ENCODE peak calls at places on chromosomes 4 and X, in seven cellular contexts. C, A, Q, O, J, S and I are unnamed samples.

GRCh38 chr4:185209031-185209851 is at the start of gene SNX25:
- DNase-seq in C (peak; percentile 82), A (peak; percentile 90), Q (peak; percentile 96), O (peak; percentile 95), J (peak; percentile 82), S (peak; percentile 80), I (peak; percentile 89)

GRCh38 chr4:56655627-56656345 is 25.3 kb downstream of the HOPX start:
- DNase-seq in C (no peak), A (peak; percentile 18), Q (peak; percentile 40), O (no peak), J (peak; percentile 46), S (no peak), I (no peak)

GRCh38 chr4:7384929-7385890 is 49.5 kb downstream of the PSAPL1 start:
- DNase-seq in C (no peak), A (no peak), Q (no peak), O (peak; percentile 31), J (no peak), S (no peak), I (peak; percentile 19)

GRCh38 chr4:85221606-85222005 is 253.3 kb upstream of the ARHGAP24 start:
- DNase-seq in C (no peak), A (no peak), Q (no peak), O (no peak), J (no peak), S (no peak), I (no peak)

GRCh38 chrX:120336899-120337298 is 25.0 kb upstream of the ATP1B4 start:
- DNase-seq in C (no peak), A (no peak), Q (no peak), O (no peak), J (no peak), S (no peak), I (no peak)

GRCh38 chrX:40644821-40645358 is 2.5 kb downstream of the CXorf38 start:
- DNase-seq in C (peak; percentile 73), A (peak; percentile 25), Q (no peak), O (no peak), J (peak; percentile 71), S (peak; percentile 72), I (no peak)

GRCh38 chr4:48138936-48139335 is 4.9 kb upstream of the TXK start:
- DNase-seq in C (no peak), A (no peak), Q (no peak), O (no peak), J (no peak), S (no peak), I (no peak)

GRCh38 chr4:112515278-112516075 is 503 bp downstream of the NEUROG2 start:
- DNase-seq in C (peak; percentile 40), A (no peak), Q (peak; percentile 68), O (peak; percentile 81), J (peak; percentile 40), S (peak; percentile 18), I (peak; percentile 63)

GRCh38 chrX:16848541-16848940 is 21.6 kb downstream of the RBBP7 start:
- DNase-seq in C (no peak), A (no peak), Q (no peak), O (no peak), J (no peak), S (no peak), I (no peak)

GRCh38 chr4:66034671-66035070 is 364.4 kb upstream of the EPHA5 start:
- DNase-seq in C (no peak), A (no peak), Q (no peak), O (no peak), J (no peak), S (no peak), I (no peak)

GRCh38 chr4:184275766-184276165 is 58.1 kb upstream of the ENPP6 start:
- DNase-seq in C (no peak), A (no peak), Q (no peak), O (no peak), J (no peak), S (no peak), I (peak; percentile 8)

GRCh38 chr4:94561249-94562024 is 109.7 kb downstream of the PDLIM5 start:
- DNase-seq in C (peak; percentile 64), A (no peak), Q (no peak), O (no peak), J (peak; percentile 90), S (peak; percentile 54), I (no peak)

GRCh38 chr4:158534727-158535126 is 13.0 kb downstream of the RXFP1 start:
- DNase-seq in C (no peak), A (no peak), Q (no peak), O (no peak), J (no peak), S (no peak), I (no peak)

GRCh38 chr4:141099326-141099725 is 33.9 kb downstream of the RNF150 start:
- DNase-seq in C (no peak), A (no peak), Q (no peak), O (no peak), J (no peak), S (no peak), I (no peak)

GRCh38 chr4:2142630-2143427 is 83.7 kb downstream of the NAT8L start:
- DNase-seq in C (peak; percentile 74), A (no peak), Q (no peak), O (no peak), J (no peak), S (peak; percentile 15), I (no peak)

GRCh38 chr4:94406668-94407437 is 44.9 kb upstream of the PDLIM5 start:
- DNase-seq in C (peak; percentile 94), A (peak; percentile 43), Q (peak; percentile 84), O (peak; percentile 80), J (peak; percentile 86), S (peak; percentile 85), I (peak; percentile 51)

GRCh38 chrX:153909024-153909979 is 4.8 kb downstream of the AVPR2 start:
- DNase-seq in C (no peak), A (peak; percentile 32), Q (peak; percentile 66), O (peak; percentile 81), J (no peak), S (no peak), I (peak; percentile 62)

DNA sequence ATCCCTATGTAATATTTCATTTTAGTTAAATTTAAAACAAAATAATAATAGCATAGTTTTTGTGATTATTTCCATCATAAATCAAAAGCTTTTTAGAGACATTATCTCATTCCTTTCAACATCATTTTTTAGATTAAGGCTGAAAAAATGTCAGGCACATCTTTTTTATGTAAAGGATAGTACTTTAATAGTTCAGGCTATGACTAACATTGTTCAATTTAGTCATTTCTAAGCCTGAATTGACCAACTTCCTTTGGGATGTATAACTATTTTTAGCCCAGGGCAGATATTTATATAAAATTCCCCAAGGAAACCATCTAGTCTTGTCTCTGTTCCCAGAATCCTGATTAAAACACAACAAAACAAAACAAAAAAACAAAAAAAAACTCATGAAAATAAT is 145.6 kb upstream of the PCDH18 start:
- DNase-seq in C (peak; percentile 69), A (no peak), Q (no peak), O (no peak), J (no peak), S (peak; percentile 58), I (no peak)
- H3K9me3 ChIP-seq in C (no peaks in the 10 kb centered on the region), A (peaks cover 5% of the 10 kb centered on the region), Q (no peaks in the 10 kb centered on the region), O (peaks cover 7% of the 10 kb centered on the region), J (no peaks in the 10 kb centered on the region), S (no peaks in the 10 kb centered on the region), I (no peaks in the 10 kb centered on the region)

GRCh38 chr4:68342139-68342538 is 7.8 kb downstream of the YTHDC1 start:
- DNase-seq in C (peak; percentile 70), A (no peak), Q (peak; percentile 5), O (no peak), J (peak; percentile 37), S (peak; percentile 30), I (no peak)

GRCh38 chr4:68347845-68348244 is 2.0 kb downstream of the YTHDC1 start:
- DNase-seq in C (no peak), A (no peak), Q (no peak), O (no peak), J (peak; percentile 14), S (no peak), I (no peak)

GRCh38 chr4:68344785-68345184 is 5.1 kb downstream of the YTHDC1 start:
- DNase-seq in C (no peak), A (no peak), Q (no peak), O (no peak), J (no peak), S (no peak), I (no peak)

GRCh38 chr4:68346461-68346860 is 3.4 kb downstream of the YTHDC1 start:
- DNase-seq in C (no peak), A (no peak), Q (no peak), O (no peak), J (no peak), S (peak; percentile 95), I (no peak)

DNA sequence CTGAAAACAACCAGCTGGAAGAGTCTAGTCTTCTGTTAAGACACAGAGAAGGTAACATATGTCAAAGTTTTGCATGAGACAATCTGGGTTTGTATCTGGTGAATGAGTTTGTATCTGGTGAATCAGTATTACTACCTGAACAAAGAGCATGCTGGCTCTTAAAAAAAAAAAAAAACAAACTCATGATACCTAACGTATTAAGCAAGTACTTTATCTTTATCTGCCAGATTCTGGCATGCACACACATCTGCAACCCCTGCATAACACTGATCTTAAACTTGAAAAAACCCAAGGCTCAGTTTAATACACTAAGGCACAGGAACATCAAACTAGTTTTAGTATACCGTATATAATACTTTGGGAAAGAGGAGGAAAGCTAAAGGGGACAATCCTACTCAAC is 5.8 kb downstream of the YTHDC1 start:
- DNase-seq in C (no peak), A (no peak), Q (no peak), O (no peak), J (no peak), S (no peak), I (no peak)
- H3K27ac ChIP-seq in C (no peak overlapping the region), A (no peak overlapping the region), Q (no peak overlapping the region), O (no peak overlapping the region), J (no peak overlapping the region), S (no peak overlapping the region), I (peak overlapping the region; percentile 46)

DNA sequence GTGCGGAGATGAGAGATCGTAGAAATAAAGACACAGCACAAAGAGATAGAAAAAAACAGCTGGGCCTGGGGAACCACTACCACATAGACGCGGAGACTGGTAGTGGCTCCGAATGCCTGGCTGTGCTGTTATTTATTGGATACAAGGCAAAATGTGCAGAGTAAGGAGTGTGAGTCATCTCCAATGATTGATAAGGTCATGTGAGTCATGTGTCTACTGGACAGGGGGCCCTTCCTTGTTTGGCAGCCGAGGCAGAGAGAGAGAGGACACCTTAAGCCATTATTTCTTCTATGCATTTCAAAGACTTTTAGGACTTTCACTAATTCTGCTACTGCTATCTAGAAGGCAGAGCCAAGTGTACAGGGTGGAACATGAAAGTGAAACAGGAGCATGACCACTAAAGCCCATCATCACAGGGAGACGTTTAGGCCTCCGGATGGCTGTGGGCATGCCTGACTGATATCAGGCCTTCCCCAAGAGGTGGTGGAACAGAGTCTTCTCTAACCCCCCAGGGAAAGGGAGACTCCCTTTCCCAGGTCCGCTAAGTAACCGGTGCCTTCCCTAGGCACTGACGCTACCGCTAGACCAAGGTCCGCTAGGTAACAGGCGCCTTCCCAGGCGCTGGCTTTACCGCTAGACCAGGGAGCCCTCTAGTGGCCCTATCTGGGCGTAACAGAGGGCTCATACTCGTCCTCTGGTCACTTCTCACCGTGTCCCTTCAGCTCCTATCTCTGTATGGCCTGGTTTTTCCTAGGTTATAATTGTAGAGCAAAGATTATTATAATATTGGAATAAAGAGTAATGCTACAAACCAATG is 921.5 kb upstream of the PCDH10 start:
- DNase-seq in C (peak; percentile 62), A (no peak), Q (peak; percentile 88), O (peak; percentile 93), J (peak; percentile 19), S (peak; percentile 76), I (peak; percentile 82)
- TF ChIP-seq CTCF in C (peak; percentile 57), A (peak; percentile 31), Q (peak; percentile 78), O (peak; percentile 91), J (peak; percentile 17), S (peak; percentile 54), I (peak; percentile 85)

DNA sequence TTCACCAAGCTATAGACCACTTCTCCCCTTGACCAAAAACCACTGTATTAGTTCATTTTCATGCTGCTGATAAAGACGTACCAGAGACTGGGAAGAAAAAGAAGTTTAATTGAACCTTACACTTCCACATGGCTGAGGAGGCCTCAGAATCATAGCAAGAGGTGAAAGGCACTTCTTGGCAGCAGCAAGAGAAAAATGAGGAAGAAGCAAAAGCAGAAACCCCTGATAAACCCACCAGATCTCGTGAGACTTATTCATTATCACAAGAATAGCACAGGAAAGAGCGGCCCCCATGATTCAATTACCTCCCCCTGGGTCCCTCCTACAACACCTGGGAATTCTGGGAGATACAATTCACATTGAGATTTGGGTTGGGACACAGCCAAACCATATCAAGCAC is 97.8 kb downstream of the DOCK11 start:
- DNase-seq in C (no peak), A (no peak), Q (no peak), O (no peak), J (no peak), S (no peak), I (no peak)
- H3K9me3 ChIP-seq in C (no peaks in the 10 kb centered on the region), A (no peaks in the 10 kb centered on the region), Q (no peaks in the 10 kb centered on the region), O (no peaks in the 10 kb centered on the region), J (no peaks in the 10 kb centered on the region), S (no peaks in the 10 kb centered on the region), I (peaks cover 32% of the 10 kb centered on the region)